ENCODE peak calls at places on chromosomes 11 and 22, in ten cellular contexts. T is Daoy, O is anterior cingulate cortex, X is osteoblast, J is cardiac fibroblast, R is left lobe of liver, D is MG63, F is GM13977, S is NCI-H1417, M is NCI-H1105. V is an unnamed sample.

GRCh38 chr11:121451982-121452608 is at the start of gene SORL1:
- DNase-seq in M (peak), R (peak), S (peak), D (peak), J (peak), O (peak), X (peak), F (peak), T (peak), V (peak)

GRCh38 chr11:120564573-120565301 is 53.2 kb downstream of the GRIK4 start:
- DNase-seq in S (peak), J (peak), R (no peak), X (peak), M (peak), O (peak), T (peak), F (peak), D (peak), V (no peak)

GRCh38 chr11:9760180-9760550 is 96.3 kb downstream of the SWAP70 start:
- DNase-seq in S (no peak), O (peak), X (peak), F (no peak), M (no peak), T (peak), D (peak), J (peak), R (peak), V (no peak)

GRCh38 chr22:49853981-49854791 is 542 bp downstream of the ZBED4 start:
- DNase-seq in O (no peak), S (peak), J (peak), X (peak), D (peak), M (no peak), F (no peak), T (peak), R (peak), V (no peak)

GRCh38 chr22:39090426-39091064 is 6.5 kb upstream of the APOBEC3H start:
- DNase-seq in R (no peak), D (peak), T (peak), F (no peak), J (no peak), X (peak), M (no peak), S (no peak), O (no peak), V (peak)

GRCh38 chr11:76918941-76919386 is 58.2 kb downstream of the ACER3 start:
- DNase-seq in M (peak), J (peak), S (peak), X (peak), T (peak), O (peak), R (no peak), D (peak), F (no peak), V (no peak)

GRCh38 chr11:132228756-132229325 is 858.4 kb downstream of the NTM start:
- DNase-seq in J (peak), M (no peak), R (no peak), F (no peak), T (peak), O (no peak), X (no peak), D (no peak), S (no peak), V (no peak)

GRCh38 chr11:724063-724732 is 18.2 kb downstream of the EPS8L2 start:
- DNase-seq in O (no peak), S (no peak), X (peak), T (no peak), F (peak), R (no peak), D (no peak), M (no peak), J (no peak), V (no peak)

GRCh38 chr11:862704-863388 is 20.2 kb downstream of the TSPAN4 start:
- DNase-seq in S (no peak), T (no peak), J (no peak), R (no peak), X (no peak), F (no peak), O (no peak), M (no peak), D (no peak), V (no peak)

GRCh38 chr11:20364412-20364792 is 888 bp downstream of the HTATIP2 start:
- DNase-seq in O (no peak), F (peak), X (peak), D (no peak), J (no peak), T (peak), S (no peak), R (peak), M (no peak), V (no peak)

GRCh38 chr11:66820381-66820780 is 22.9 kb upstream of the RCE1 start:
- DNase-seq in F (no peak), X (no peak), D (no peak), J (no peak), S (no peak), O (no peak), M (no peak), R (no peak), T (no peak), V (no peak)

GRCh38 chr11:27913650-27914049 is 194.3 kb downstream of the KIF18A start:
- DNase-seq in J (peak), R (no peak), D (peak), F (no peak), X (no peak), T (peak), O (no peak), M (no peak), S (no peak), V (no peak)

GRCh38 chr11:57358543-57358961 is 20.4 kb downstream of the P2RX3 start:
- DNase-seq in X (peak), M (no peak), S (no peak), F (no peak), J (peak), R (no peak), T (no peak), D (no peak), O (no peak), V (no peak)

GRCh38 chr11:2748814-2749554 is 49.2 kb upstream of the KCNQ1OT1 start:
- DNase-seq in R (no peak), F (no peak), S (no peak), T (no peak), O (no peak), M (no peak), J (no peak), X (peak), D (no peak), V (no peak)

GRCh38 chr11:7889985-7890384 is 41.1 kb downstream of the OR10A6 start:
- DNase-seq in T (no peak), S (no peak), X (no peak), D (no peak), R (no peak), F (no peak), J (no peak), O (no peak), M (no peak), V (no peak)

V was measured in central memory CD8-positive, alpha-beta T cell.